ENCODE peak calls at places on chromosomes 12 and 14, in nine cellular contexts. One of them, this sample, is unnamed.

GRCh38 chr14:82385043-82385442 is 851.4 kb upstream of the SEL1L start:
- DNase-seq in NCI-H82: no peak
- DNase-seq in left kidney: no peak
- DNase-seq in HFF-Myc: no peak
- DNase-seq in type B pancreatic cell: no peak
- DNase-seq in MG63: no peak
- DNase-seq in AG20443: no peak
- DNase-seq in NCI-H345: peak
- DNase-seq in A172: no peak
- DNase-seq in this sample: no peak

GRCh38 chr12:570949-571794 is 92.1 kb downstream of the NINJ2 start:
- DNase-seq in NCI-H82: peak
- DNase-seq in left kidney: peak
- DNase-seq in HFF-Myc: no peak
- DNase-seq in type B pancreatic cell: no peak
- DNase-seq in MG63: peak
- DNase-seq in AG20443: peak
- DNase-seq in NCI-H345: peak
- DNase-seq in A172: peak
- DNase-seq in this sample: peak

GRCh38 chr12:14845350-14845750 is 2.0 kb upstream of the ART4 start:
- DNase-seq in NCI-H82: peak
- DNase-seq in left kidney: peak
- DNase-seq in HFF-Myc: no peak
- DNase-seq in type B pancreatic cell: no peak
- DNase-seq in MG63: peak
- DNase-seq in AG20443: peak
- DNase-seq in NCI-H345: peak
- DNase-seq in A172: peak
- DNase-seq in this sample: peak

GRCh38 chr12:29519585-29520182 is 22.2 kb upstream of the OVCH1 start:
- DNase-seq in NCI-H82: peak
- DNase-seq in left kidney: peak
- DNase-seq in HFF-Myc: no peak
- DNase-seq in type B pancreatic cell: no peak
- DNase-seq in MG63: no peak
- DNase-seq in AG20443: peak
- DNase-seq in NCI-H345: peak
- DNase-seq in A172: peak
- DNase-seq in this sample: no peak

GRCh38 chr12:27060740-27061139 is 21.6 kb downstream of the C12orf71 start:
- DNase-seq in NCI-H82: no peak
- DNase-seq in left kidney: no peak
- DNase-seq in HFF-Myc: no peak
- DNase-seq in type B pancreatic cell: no peak
- DNase-seq in MG63: no peak
- DNase-seq in AG20443: no peak
- DNase-seq in NCI-H345: no peak
- DNase-seq in A172: no peak
- DNase-seq in this sample: no peak

GRCh38 chr12:4107436-4107878 is 166.1 kb upstream of the CCND2 start:
- DNase-seq in NCI-H82: peak
- DNase-seq in left kidney: peak
- DNase-seq in HFF-Myc: no peak
- DNase-seq in type B pancreatic cell: no peak
- DNase-seq in MG63: peak
- DNase-seq in AG20443: peak
- DNase-seq in NCI-H345: no peak
- DNase-seq in A172: peak
- DNase-seq in this sample: peak

GRCh38 chr12:131119936-131120335 is 166.2 kb downstream of the ADGRD1 start:
- DNase-seq in NCI-H82: no peak
- DNase-seq in left kidney: no peak
- DNase-seq in HFF-Myc: no peak
- DNase-seq in type B pancreatic cell: peak
- DNase-seq in MG63: no peak
- DNase-seq in AG20443: no peak
- DNase-seq in NCI-H345: no peak
- DNase-seq in A172: no peak
- DNase-seq in this sample: no peak

GRCh38 chr12:17333287-17333686 is 727.3 kb upstream of the LMO3 start:
- DNase-seq in NCI-H82: no peak
- DNase-seq in left kidney: no peak
- DNase-seq in HFF-Myc: no peak
- DNase-seq in type B pancreatic cell: no peak
- DNase-seq in MG63: no peak
- DNase-seq in AG20443: no peak
- DNase-seq in NCI-H345: no peak
- DNase-seq in A172: no peak
- DNase-seq in this sample: no peak

GRCh38 chr12:59651230-59651920 is 55.5 kb downstream of the SLC16A7 start:
- DNase-seq in NCI-H82: no peak
- DNase-seq in left kidney: peak
- DNase-seq in HFF-Myc: no peak
- DNase-seq in type B pancreatic cell: no peak
- DNase-seq in MG63: no peak
- DNase-seq in AG20443: peak
- DNase-seq in NCI-H345: no peak
- DNase-seq in A172: peak
- DNase-seq in this sample: no peak

GRCh38 chr12:14410177-14410576 is 44.7 kb downstream of the ATF7IP start:
- DNase-seq in NCI-H82: no peak
- DNase-seq in left kidney: no peak
- DNase-seq in HFF-Myc: no peak
- DNase-seq in type B pancreatic cell: no peak
- DNase-seq in MG63: no peak
- DNase-seq in AG20443: no peak
- DNase-seq in NCI-H345: no peak
- DNase-seq in A172: no peak
- DNase-seq in this sample: no peak